ENCODE peak calls at places on chromosome 12, in seven cellular contexts. Y is fibroblast of mammary gland, U is stomach, B is cardiac fibroblast, D is NB4, V is BJ, K is left ventricle myocardium inferior. N is an unnamed sample.

GRCh38 chr12:94980577-94980976 is 22.9 kb downstream of the NDUFA12 start:
- DNase-seq in V (no peak), B (peak; percentile 56), D (peak; percentile 45), U (no peak), K (no peak), Y (peak; percentile 41), N (no peak)

GRCh38 chr12:51540996-51541395 is 50.0 kb upstream of the SCN8A start:
- DNase-seq in K (no peak), V (no peak), B (no peak), Y (no peak), U (no peak), D (no peak), N (no peak)

GRCh38 chr12:54935235-54935951 is 49.2 kb downstream of the TESPA1 start:
- DNase-seq in Y (peak; percentile 95), B (peak; percentile 86), D (peak; percentile 77), U (no peak), K (no peak), V (peak; percentile 51), N (peak; percentile 96)

GRCh38 chr12:115872212-115872611 is 405.3 kb downstream of the MED13L start:
- DNase-seq in K (no peak), D (no peak), U (no peak), Y (no peak), B (no peak), V (no peak), N (no peak)

GRCh38 chr12:71661977-71662522 is 1.6 kb downstream of the ZFC3H1 start:
- DNase-seq in Y (peak; percentile 28), B (peak; percentile 79), U (no peak), V (no peak), K (no peak), D (no peak), N (peak; percentile 35)

GRCh38 chr12:128819293-128820144 is 4.2 kb downstream of the SLC15A4 start:
- DNase-seq in Y (no peak), U (peak; percentile 21), V (no peak), B (no peak), D (no peak), K (no peak), N (no peak)

GRCh38 chr12:48927261-48927660 is 2.0 kb upstream of the FKBP11 start:
- DNase-seq in B (peak; percentile 16), V (no peak), U (no peak), K (no peak), D (no peak), Y (peak; percentile 18), N (no peak)

GRCh38 chr12:14961466-14962155 is at the start of gene ARHGDIB:
- DNase-seq in U (peak; percentile 51), B (peak; percentile 75), D (peak; percentile 95), K (peak; percentile 32), Y (no peak), V (no peak), N (peak; percentile 78)

GRCh38 chr12:6432991-6433390 is 11.8 kb upstream of the CD27 start:
- DNase-seq in K (no peak), B (no peak), U (no peak), Y (no peak), V (no peak), D (no peak), N (no peak)

GRCh38 chr12:14554281-14555008 is 13.2 kb downstream of the PLBD1 start:
- DNase-seq in D (peak; percentile 26), B (peak; percentile 21), U (peak; percentile 92), K (peak; percentile 88), V (no peak), Y (peak; percentile 16), N (peak; percentile 80)

GRCh38 chr12:24488091-24488596 is 460.8 kb downstream of the BCAT1 start:
- DNase-seq in U (no peak), B (no peak), V (no peak), K (no peak), Y (peak; percentile 72), D (no peak), N (peak; percentile 60)

GRCh38 chr12:23949212-23950010 is at the start of gene SOX5:
- DNase-seq in U (peak; percentile 28), B (peak; percentile 63), D (no peak), V (no peak), Y (peak; percentile 75), K (peak; percentile 34), N (no peak)

GRCh38 chr12:65510584-65511050 is 232.1 kb downstream of the MSRB3 start:
- DNase-seq in Y (peak; percentile 37), U (peak; percentile 51), D (no peak), B (peak; percentile 82), K (peak; percentile 55), V (no peak), N (no peak)

GRCh38 chr12:24931666-24932405 is 17.1 kb downstream of the BCAT1 start:
- DNase-seq in K (no peak), D (peak; percentile 95), Y (no peak), B (no peak), V (no peak), U (no peak), N (peak; percentile 44)

GRCh38 chr12:27982380-27982779 is 9.8 kb upstream of the PTHLH start:
- DNase-seq in U (no peak), D (no peak), B (no peak), V (no peak), K (no peak), Y (no peak), N (no peak)

GRCh38 chr12:47767197-47767724 is 5.8 kb upstream of the SLC48A1 start:
- DNase-seq in K (no peak), D (peak; percentile 85), B (peak; percentile 63), Y (peak; percentile 65), U (peak; percentile 67), V (no peak), N (peak; percentile 78)

GRCh38 chr12:84689638-84690037 is 223.0 kb downstream of the SLC6A15 start:
- DNase-seq in D (no peak), B (no peak), Y (no peak), U (no peak), K (no peak), V (no peak), N (no peak)

GRCh38 chr12:101181776-101182175 is 28.3 kb downstream of the SLC5A8 start:
- DNase-seq in D (no peak), V (peak; percentile 5), U (no peak), K (no peak), B (no peak), Y (peak; percentile 6), N (no peak)

GRCh38 chr12:30896461-30896860 is 30.1 kb upstream of the TSPAN11 start:
- DNase-seq in U (no peak), V (no peak), D (no peak), Y (peak; percentile 61), K (no peak), B (peak; percentile 28), N (no peak)

GRCh38 chr12:6538420-6539275 is 4.3 kb downstream of the GAPDH start:
- DNase-seq in K (no peak), B (peak; percentile 51), V (no peak), D (peak; percentile 73), U (no peak), Y (peak; percentile 50), N (peak; percentile 66)

GRCh38 chr12:29066061-29066588 is 83.0 kb upstream of the FAR2 start:
- DNase-seq in D (peak; percentile 87), K (no peak), U (no peak), B (peak; percentile 67), V (no peak), Y (peak; percentile 84), N (peak; percentile 52)

GRCh38 chr12:105555556-105555973 is 225.1 kb downstream of the C12orf75 start:
- DNase-seq in D (no peak), V (no peak), U (no peak), Y (no peak), B (no peak), K (no peak), N (peak; percentile 34)

GRCh38 chr12:112875608-112876007 is 31.2 kb upstream of the OAS1 start:
- DNase-seq in D (no peak), Y (no peak), U (no peak), V (no peak), K (no peak), B (no peak), N (peak; percentile 17)

GRCh38 chr12:45914090-45914489 is 76.3 kb downstream of the SCAF11 start:
- DNase-seq in B (peak; percentile 43), D (peak; percentile 30), U (no peak), Y (peak; percentile 86), V (peak; percentile 35), K (no peak), N (peak; percentile 77)

GRCh38 chr12:124916370-124917134 is 2.1 kb upstream of the UBC start:
- DNase-seq in K (peak; percentile 65), V (peak; percentile 81), D (peak; percentile 90), Y (peak; percentile 97), B (peak; percentile 92), U (peak; percentile 83), N (peak; percentile 96)
- H3K4me3 ChIP-seq in K (peak overlapping the region; percentile 98), V (peak overlapping the region; percentile 22), D (peak overlapping the region; percentile 33), Y (peak overlapping the region; percentile 100), B (peak overlapping the region; percentile 98), U (peak overlapping the region; percentile 29), N (peak overlapping the region; percentile 99)

GRCh38 chr12:123382684-123383083 is 1.2 kb upstream of the KMT5A start:
- DNase-seq in Y (no peak), V (no peak), U (no peak), K (no peak), D (no peak), B (no peak), N (no peak)

GRCh38 chr12:123388218-123388947 is 4.5 kb downstream of the KMT5A start:
- DNase-seq in V (no peak), U (peak; percentile 80), K (peak; percentile 84), Y (peak; percentile 47), B (peak; percentile 75), D (peak; percentile 89), N (peak; percentile 78)

GRCh38 chr12:123384994-123385376 is 1.1 kb downstream of the KMT5A start:
- DNase-seq in D (peak; percentile 19), V (no peak), K (no peak), Y (peak; percentile 68), U (no peak), B (peak; percentile 65), N (peak; percentile 77)

GRCh38 chr12:123387508-123388217 is 3.7 kb downstream of the KMT5A start:
- DNase-seq in V (no peak), D (peak; percentile 61), K (no peak), B (no peak), Y (no peak), U (no peak), N (no peak)

GRCh38 chr12:123384318-123384993 is 524 bp downstream of the KMT5A start:
- DNase-seq in D (peak; percentile 58), B (no peak), Y (no peak), K (no peak), V (no peak), U (no peak), N (peak; percentile 32)
- TF ChIP-seq CTCF in D (peak; percentile 14), B (no peak), Y (no peak), K (no peak), V (no peak), U (no peak), N (no peak)

GRCh38 chr12:52980773-52981423 is 25.4 kb upstream of the EIF4B start:
- DNase-seq in K (peak; percentile 84), Y (peak; percentile 89), U (peak; percentile 93), V (peak; percentile 51), B (peak; percentile 94), D (peak; percentile 92), N (peak; percentile 90)
- H3K4me3 ChIP-seq in K (no peak overlapping the region), Y (no peak overlapping the region), U (no peak overlapping the region), V (no peak overlapping the region), B (no peak overlapping the region), D (no peak overlapping the region), N (no peak overlapping the region)

DNA sequence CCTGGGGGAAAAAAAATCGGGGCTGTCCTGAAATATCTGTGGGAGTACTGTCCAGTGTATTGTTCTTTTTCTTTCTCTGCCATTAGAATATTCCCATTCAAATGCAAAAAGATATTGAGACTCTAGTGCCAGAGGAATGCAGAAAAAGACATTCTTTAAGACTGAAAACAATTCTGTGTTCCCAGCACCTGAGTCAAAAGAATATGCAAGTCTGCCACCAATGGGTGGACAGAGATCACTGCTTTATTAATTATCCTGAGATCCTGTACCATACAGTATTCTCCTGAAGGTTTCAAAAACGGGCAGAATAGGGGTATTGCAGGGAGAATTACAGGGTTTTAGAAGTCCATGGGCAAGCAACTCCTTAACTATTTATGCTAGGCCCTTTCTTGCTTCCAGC is 361.8 kb downstream of the C12orf50 start:
- DNase-seq in D (peak; percentile 23), Y (peak; percentile 29), B (peak; percentile 86), V (no peak), K (no peak), U (no peak), N (peak; percentile 55)
- TF ChIP-seq CTCF in D (no peak), Y (peak; percentile 24), B (peak; percentile 24), V (no peak), K (peak; percentile 47), U (no peak), N (peak; percentile 66)